ENCODE peak calls at places on chromosomes 5 and 9, in nine cellular contexts. One of them, this sample, is unnamed.

GRCh38 chr9:136713555-136713949 is 1.2 kb downstream of the DIPK1B start:
- DNase-seq in cardiac muscle cell: no peak
- DNase-seq in left ventricle myocardium inferior: no peak
- DNase-seq in psoas muscle: no peak
- DNase-seq in spleen: no peak
- DNase-seq in adipocyte: no peak
- DNase-seq in mesendoderm: no peak
- DNase-seq in GM23338: no peak
- DNase-seq in keratinocyte: no peak
- DNase-seq in this sample: no peak

GRCh38 chr5:60377826-60378225 is 322.1 kb downstream of the DEPDC1B start:
- DNase-seq in cardiac muscle cell: no peak
- DNase-seq in left ventricle myocardium inferior: no peak
- DNase-seq in psoas muscle: no peak
- DNase-seq in spleen: no peak
- DNase-seq in adipocyte: no peak
- DNase-seq in mesendoderm: no peak
- DNase-seq in GM23338: no peak
- DNase-seq in keratinocyte: no peak
- DNase-seq in this sample: no peak

GRCh38 chr5:104247260-104247659 is 684.7 kb upstream of the NUDT12 start:
- DNase-seq in cardiac muscle cell: no peak
- DNase-seq in left ventricle myocardium inferior: no peak
- DNase-seq in psoas muscle: no peak
- DNase-seq in spleen: no peak
- DNase-seq in adipocyte: no peak
- DNase-seq in mesendoderm: peak; percentile 73
- DNase-seq in GM23338: no peak
- DNase-seq in keratinocyte: no peak
- DNase-seq in this sample: no peak

GRCh38 chr9:10366171-10366779 is 246.5 kb downstream of the PTPRD start:
- DNase-seq in cardiac muscle cell: peak; percentile 40
- DNase-seq in left ventricle myocardium inferior: no peak
- DNase-seq in psoas muscle: no peak
- DNase-seq in spleen: no peak
- DNase-seq in adipocyte: peak; percentile 48
- DNase-seq in mesendoderm: peak; percentile 54
- DNase-seq in GM23338: peak; percentile 67
- DNase-seq in keratinocyte: peak; percentile 5
- DNase-seq in this sample: peak; percentile 11

GRCh38 chr9:137506702-137507171 is 43.5 kb downstream of the PNPLA7 start:
- DNase-seq in cardiac muscle cell: no peak
- DNase-seq in left ventricle myocardium inferior: no peak
- DNase-seq in psoas muscle: no peak
- DNase-seq in spleen: peak; percentile 56
- DNase-seq in adipocyte: no peak
- DNase-seq in mesendoderm: no peak
- DNase-seq in GM23338: no peak
- DNase-seq in keratinocyte: no peak
- DNase-seq in this sample: peak; percentile 20

GRCh38 chr5:144203750-144204596 is 33.3 kb downstream of the KCTD16 start:
- DNase-seq in cardiac muscle cell: peak; percentile 84
- DNase-seq in left ventricle myocardium inferior: no peak
- DNase-seq in psoas muscle: no peak
- DNase-seq in spleen: no peak
- DNase-seq in adipocyte: peak; percentile 90
- DNase-seq in mesendoderm: peak; percentile 70
- DNase-seq in GM23338: peak; percentile 86
- DNase-seq in keratinocyte: no peak
- DNase-seq in this sample: peak; percentile 26

GRCh38 chr9:136342191-136343120 is 15.1 kb downstream of the GPSM1 start:
- DNase-seq in cardiac muscle cell: peak; percentile 80
- DNase-seq in left ventricle myocardium inferior: peak; percentile 87
- DNase-seq in psoas muscle: peak; percentile 73
- DNase-seq in spleen: peak; percentile 90
- DNase-seq in adipocyte: peak; percentile 54
- DNase-seq in mesendoderm: peak; percentile 90
- DNase-seq in GM23338: peak; percentile 88
- DNase-seq in keratinocyte: no peak
- DNase-seq in this sample: peak; percentile 99

GRCh38 chr5:96431376-96432244 is 1.4 kb downstream of the PCSK1 start:
- DNase-seq in cardiac muscle cell: peak; percentile 64
- DNase-seq in left ventricle myocardium inferior: no peak
- DNase-seq in psoas muscle: peak; percentile 34
- DNase-seq in spleen: no peak
- DNase-seq in adipocyte: no peak
- DNase-seq in mesendoderm: peak; percentile 64
- DNase-seq in GM23338: peak; percentile 64
- DNase-seq in keratinocyte: no peak
- DNase-seq in this sample: peak; percentile 23

GRCh38 chr9:33939924-33940874 is 108.5 kb downstream of the UBAP2 start:
- DNase-seq in cardiac muscle cell: peak; percentile 24
- DNase-seq in left ventricle myocardium inferior: no peak
- DNase-seq in psoas muscle: no peak
- DNase-seq in spleen: no peak
- DNase-seq in adipocyte: no peak
- DNase-seq in mesendoderm: no peak
- DNase-seq in GM23338: no peak
- DNase-seq in keratinocyte: no peak
- DNase-seq in this sample: no peak

GRCh38 chr5:172150514-172151425 is 37.3 kb downstream of the STK10 start:
- DNase-seq in cardiac muscle cell: peak; percentile 45
- DNase-seq in left ventricle myocardium inferior: peak; percentile 64
- DNase-seq in psoas muscle: peak; percentile 46
- DNase-seq in spleen: peak; percentile 92
- DNase-seq in adipocyte: no peak
- DNase-seq in mesendoderm: no peak
- DNase-seq in GM23338: no peak
- DNase-seq in keratinocyte: no peak
- DNase-seq in this sample: peak; percentile 28

GRCh38 chr5:159163027-159163699 is 46.2 kb downstream of the RNF145 start:
- DNase-seq in cardiac muscle cell: no peak
- DNase-seq in left ventricle myocardium inferior: no peak
- DNase-seq in psoas muscle: no peak
- DNase-seq in spleen: no peak
- DNase-seq in adipocyte: no peak
- DNase-seq in mesendoderm: no peak
- DNase-seq in GM23338: no peak
- DNase-seq in keratinocyte: no peak
- DNase-seq in this sample: no peak

GRCh38 chr5:103340717-103341397 is 82.3 kb downstream of the MACIR start:
- DNase-seq in cardiac muscle cell: peak; percentile 32
- DNase-seq in left ventricle myocardium inferior: no peak
- DNase-seq in psoas muscle: no peak
- DNase-seq in spleen: no peak
- DNase-seq in adipocyte: no peak
- DNase-seq in mesendoderm: no peak
- DNase-seq in GM23338: no peak
- DNase-seq in keratinocyte: no peak
- DNase-seq in this sample: no peak

GRCh38 chr5:98099448-98100105 is 673.9 kb upstream of the RGMB start:
- DNase-seq in cardiac muscle cell: no peak
- DNase-seq in left ventricle myocardium inferior: no peak
- DNase-seq in psoas muscle: no peak
- DNase-seq in spleen: no peak
- DNase-seq in adipocyte: no peak
- DNase-seq in mesendoderm: no peak
- DNase-seq in GM23338: no peak
- DNase-seq in keratinocyte: no peak
- DNase-seq in this sample: no peak

GRCh38 chr5:142059304-142059940 is 46.6 kb upstream of the GNPDA1 start:
- DNase-seq in cardiac muscle cell: peak; percentile 53
- DNase-seq in left ventricle myocardium inferior: no peak
- DNase-seq in psoas muscle: no peak
- DNase-seq in spleen: no peak
- DNase-seq in adipocyte: no peak
- DNase-seq in mesendoderm: peak; percentile 66
- DNase-seq in GM23338: peak; percentile 58
- DNase-seq in keratinocyte: no peak
- DNase-seq in this sample: peak; percentile 50

GRCh38 chr5:78537821-78538220 is 110.8 kb downstream of the LHFPL2 start:
- DNase-seq in cardiac muscle cell: peak; percentile 77
- DNase-seq in left ventricle myocardium inferior: no peak
- DNase-seq in psoas muscle: no peak
- DNase-seq in spleen: no peak
- DNase-seq in adipocyte: peak; percentile 65
- DNase-seq in mesendoderm: peak; percentile 71
- DNase-seq in GM23338: peak; percentile 76
- DNase-seq in keratinocyte: no peak
- DNase-seq in this sample: peak; percentile 78

GRCh38 chr5:135951257-135951656 is 3.5 kb downstream of the LECT2 start:
- DNase-seq in cardiac muscle cell: no peak
- DNase-seq in left ventricle myocardium inferior: no peak
- DNase-seq in psoas muscle: no peak
- DNase-seq in spleen: no peak
- DNase-seq in adipocyte: no peak
- DNase-seq in mesendoderm: no peak
- DNase-seq in GM23338: no peak
- DNase-seq in keratinocyte: no peak
- DNase-seq in this sample: no peak

GRCh38 chr5:169641253-169641652 is 4.2 kb downstream of the DOCK2 start:
- DNase-seq in cardiac muscle cell: peak; percentile 43
- DNase-seq in left ventricle myocardium inferior: no peak
- DNase-seq in psoas muscle: no peak
- DNase-seq in spleen: no peak
- DNase-seq in adipocyte: peak; percentile 48
- DNase-seq in mesendoderm: peak; percentile 22
- DNase-seq in GM23338: peak; percentile 12
- DNase-seq in keratinocyte: no peak
- DNase-seq in this sample: no peak

GRCh38 chr5:88298425-88298824 is 29.8 kb upstream of the TMEM161B start:
- DNase-seq in cardiac muscle cell: peak; percentile 7
- DNase-seq in left ventricle myocardium inferior: no peak
- DNase-seq in psoas muscle: no peak
- DNase-seq in spleen: no peak
- DNase-seq in adipocyte: peak; percentile 4
- DNase-seq in mesendoderm: no peak
- DNase-seq in GM23338: no peak
- DNase-seq in keratinocyte: no peak
- DNase-seq in this sample: no peak

GRCh38 chr9:124225945-124226344 is 31.8 kb upstream of the NEK6 start:
- DNase-seq in cardiac muscle cell: no peak
- DNase-seq in left ventricle myocardium inferior: no peak
- DNase-seq in psoas muscle: no peak
- DNase-seq in spleen: no peak
- DNase-seq in adipocyte: no peak
- DNase-seq in mesendoderm: no peak
- DNase-seq in GM23338: no peak
- DNase-seq in keratinocyte: no peak
- DNase-seq in this sample: no peak

GRCh38 chr9:36876056-36876455 is 158.0 kb downstream of the PAX5 start:
- DNase-seq in cardiac muscle cell: no peak
- DNase-seq in left ventricle myocardium inferior: no peak
- DNase-seq in psoas muscle: no peak
- DNase-seq in spleen: peak; percentile 41
- DNase-seq in adipocyte: no peak
- DNase-seq in mesendoderm: no peak
- DNase-seq in GM23338: no peak
- DNase-seq in keratinocyte: no peak
- DNase-seq in this sample: no peak
- H3K36me3 ChIP-seq in cardiac muscle cell: no peaks in the 10 kb centered on the region
- H3K36me3 ChIP-seq in left ventricle myocardium inferior: no peaks in the 10 kb centered on the region
- H3K36me3 ChIP-seq in psoas muscle: no peaks in the 10 kb centered on the region
- H3K36me3 ChIP-seq in spleen: peaks cover 16% of the 10 kb centered on the region
- H3K36me3 ChIP-seq in adipocyte: no peaks in the 10 kb centered on the region
- H3K36me3 ChIP-seq in mesendoderm: no peaks in the 10 kb centered on the region
- H3K36me3 ChIP-seq in GM23338: no peaks in the 10 kb centered on the region
- H3K36me3 ChIP-seq in keratinocyte: no peaks in the 10 kb centered on the region
- H3K36me3 ChIP-seq in this sample: no peaks in the 10 kb centered on the region

GRCh38 chr9:4489919-4490704 is at the start of gene SLC1A1:
- DNase-seq in cardiac muscle cell: peak; percentile 64
- DNase-seq in left ventricle myocardium inferior: peak; percentile 60
- DNase-seq in psoas muscle: peak; percentile 58
- DNase-seq in spleen: no peak
- DNase-seq in adipocyte: peak; percentile 91
- DNase-seq in mesendoderm: peak; percentile 72
- DNase-seq in GM23338: peak; percentile 84
- DNase-seq in keratinocyte: no peak
- DNase-seq in this sample: peak; percentile 75

GRCh38 chr9:4489562-4489918 is 728 bp upstream of the SLC1A1 start:
- DNase-seq in cardiac muscle cell: peak; percentile 50
- DNase-seq in left ventricle myocardium inferior: no peak
- DNase-seq in psoas muscle: no peak
- DNase-seq in spleen: no peak
- DNase-seq in adipocyte: peak; percentile 60
- DNase-seq in mesendoderm: peak; percentile 49
- DNase-seq in GM23338: peak; percentile 57
- DNase-seq in keratinocyte: no peak
- DNase-seq in this sample: peak; percentile 52

GRCh38 chr9:4490705-4491620 is 695 bp downstream of the SLC1A1 start:
- DNase-seq in cardiac muscle cell: no peak
- DNase-seq in left ventricle myocardium inferior: no peak
- DNase-seq in psoas muscle: peak; percentile 22
- DNase-seq in spleen: no peak
- DNase-seq in adipocyte: peak; percentile 50
- DNase-seq in mesendoderm: peak; percentile 54
- DNase-seq in GM23338: peak; percentile 32
- DNase-seq in keratinocyte: no peak
- DNase-seq in this sample: peak; percentile 70

GRCh38 chr9:4494337-4494736 is 4.1 kb downstream of the SLC1A1 start:
- DNase-seq in cardiac muscle cell: no peak
- DNase-seq in left ventricle myocardium inferior: no peak
- DNase-seq in psoas muscle: no peak
- DNase-seq in spleen: no peak
- DNase-seq in adipocyte: no peak
- DNase-seq in mesendoderm: no peak
- DNase-seq in GM23338: no peak
- DNase-seq in keratinocyte: no peak
- DNase-seq in this sample: no peak

GRCh38 chr9:4491621-4491975 is 1.3 kb downstream of the SLC1A1 start:
- DNase-seq in cardiac muscle cell: no peak
- DNase-seq in left ventricle myocardium inferior: no peak
- DNase-seq in psoas muscle: no peak
- DNase-seq in spleen: no peak
- DNase-seq in adipocyte: no peak
- DNase-seq in mesendoderm: peak; percentile 95
- DNase-seq in GM23338: peak; percentile 85
- DNase-seq in keratinocyte: no peak
- DNase-seq in this sample: peak; percentile 71
- H3K4me3 ChIP-seq in cardiac muscle cell: no peak overlapping the region
- H3K4me3 ChIP-seq in left ventricle myocardium inferior: peak overlapping the region; percentile 89
- H3K4me3 ChIP-seq in psoas muscle: peak overlapping the region; percentile 77
- H3K4me3 ChIP-seq in spleen: no peak overlapping the region
- H3K4me3 ChIP-seq in adipocyte: peak overlapping the region; percentile 97
- H3K4me3 ChIP-seq in mesendoderm: no peak overlapping the region
- H3K4me3 ChIP-seq in GM23338: peak overlapping the region; percentile 70
- H3K4me3 ChIP-seq in keratinocyte: no peak overlapping the region
- H3K4me3 ChIP-seq in this sample: peak overlapping the region; percentile 89

GRCh38 chr5:1442222-1443144 is 2.8 kb downstream of the SLC6A3 start:
- DNase-seq in cardiac muscle cell: no peak
- DNase-seq in left ventricle myocardium inferior: no peak
- DNase-seq in psoas muscle: no peak
- DNase-seq in spleen: no peak
- DNase-seq in adipocyte: no peak
- DNase-seq in mesendoderm: no peak
- DNase-seq in GM23338: no peak
- DNase-seq in keratinocyte: no peak
- DNase-seq in this sample: peak; percentile 47
- H3K27me3 ChIP-seq in cardiac muscle cell: peaks cover 86% of the 10 kb centered on the region
- H3K27me3 ChIP-seq in left ventricle myocardium inferior: peaks cover 98% of the 10 kb centered on the region
- H3K27me3 ChIP-seq in psoas muscle: peaks cover 12% of the 10 kb centered on the region
- H3K27me3 ChIP-seq in spleen: peaks cover 83% of the 10 kb centered on the region
- H3K27me3 ChIP-seq in adipocyte: peaks cover 71% of the 10 kb centered on the region
- H3K27me3 ChIP-seq in mesendoderm: peaks cover 34% of the 10 kb centered on the region
- H3K27me3 ChIP-seq in GM23338: peaks cover 51% of the 10 kb centered on the region
- H3K27me3 ChIP-seq in keratinocyte: peaks cover 51% of the 10 kb centered on the region
- H3K27me3 ChIP-seq in this sample: peaks cover 54% of the 10 kb centered on the region

GRCh38 chr5:180423133-180423532 is 70.0 kb upstream of the GFPT2 start:
- DNase-seq in cardiac muscle cell: peak; percentile 20
- DNase-seq in left ventricle myocardium inferior: no peak
- DNase-seq in psoas muscle: no peak
- DNase-seq in spleen: no peak
- DNase-seq in adipocyte: peak; percentile 22
- DNase-seq in mesendoderm: no peak
- DNase-seq in GM23338: no peak
- DNase-seq in keratinocyte: no peak
- DNase-seq in this sample: no peak
- H3K36me3 ChIP-seq in cardiac muscle cell: no peaks in the 10 kb centered on the region
- H3K36me3 ChIP-seq in left ventricle myocardium inferior: no peaks in the 10 kb centered on the region
- H3K36me3 ChIP-seq in psoas muscle: no peaks in the 10 kb centered on the region
- H3K36me3 ChIP-seq in spleen: no peaks in the 10 kb centered on the region
- H3K36me3 ChIP-seq in adipocyte: no peaks in the 10 kb centered on the region
- H3K36me3 ChIP-seq in mesendoderm: no peaks in the 10 kb centered on the region
- H3K36me3 ChIP-seq in GM23338: no peaks in the 10 kb centered on the region
- H3K36me3 ChIP-seq in keratinocyte: no peaks in the 10 kb centered on the region
- H3K36me3 ChIP-seq in this sample: no peaks in the 10 kb centered on the region

This sample was measured in H7.